ENCODE peak calls at places on chromosome 12, in ten cellular contexts. I, N, V, G, U, O, X, S, B and W are unnamed samples.

GRCh38 chr12:132071837-132072384 is 72.2 kb downstream of the DDX51 start:
- DNase-seq in I (no peak), N (no peak), V (no peak), G (no peak), U (no peak), O (no peak), X (no peak), S (no peak), B (no peak), W (no peak)

GRCh38 chr12:538731-539539 is 79.2 kb downstream of the B4GALNT3 start:
- DNase-seq in I (no peak), N (peak; percentile 84), V (peak; percentile 55), G (peak; percentile 45), U (no peak), O (peak; percentile 42), X (peak; percentile 90), S (no peak), B (peak; percentile 82), W (no peak)

GRCh38 chr12:98355322-98355721 is 160.1 kb upstream of the TMPO start:
- DNase-seq in I (no peak), N (no peak), V (peak; percentile 23), G (no peak), U (no peak), O (peak; percentile 54), X (no peak), S (no peak), B (no peak), W (peak; percentile 30)

GRCh38 chr12:122022393-122023338 is 982 bp downstream of the BCL7A start:
- DNase-seq in I (no peak), N (no peak), V (no peak), G (no peak), U (no peak), O (no peak), X (no peak), S (no peak), B (peak; percentile 31), W (no peak)

GRCh38 chr12:130286041-130286440 is 51.6 kb upstream of the PIWIL1 start:
- DNase-seq in I (no peak), N (no peak), V (no peak), G (no peak), U (no peak), O (no peak), X (no peak), S (no peak), B (no peak), W (no peak)

GRCh38 chr12:24788886-24789285 is 160.0 kb downstream of the BCAT1 start:
- DNase-seq in I (no peak), N (no peak), V (no peak), G (no peak), U (no peak), O (no peak), X (no peak), S (no peak), B (no peak), W (no peak)

GRCh38 chr12:93748672-93749403 is 71.7 kb downstream of the CRADD start:
- DNase-seq in I (no peak), N (no peak), V (no peak), G (no peak), U (no peak), O (no peak), X (no peak), S (no peak), B (no peak), W (no peak)

GRCh38 chr12:89875225-89875624 is 166.6 kb upstream of the ATP2B1 start:
- DNase-seq in I (no peak), N (no peak), V (no peak), G (no peak), U (no peak), O (peak; percentile 81), X (no peak), S (no peak), B (no peak), W (no peak)

GRCh38 chr12:68080577-68080976 is 79.0 kb downstream of the IFNG start:
- DNase-seq in I (no peak), N (no peak), V (no peak), G (no peak), U (no peak), O (no peak), X (no peak), S (no peak), B (no peak), W (no peak)

GRCh38 chr12:53063708-53064612 is 14.1 kb downstream of the TNS2 start:
- DNase-seq in I (peak; percentile 70), N (peak; percentile 67), V (no peak), G (no peak), U (peak; percentile 82), O (peak; percentile 74), X (peak; percentile 22), S (peak; percentile 92), B (no peak), W (no peak)
- TF ChIP-seq POLR2A in I (peak; percentile 39), N (no peak), V (no peak), G (no peak), U (no peak), O (no peak), X (no peak), S (no peak), B (no peak), W (no peak)

GRCh38 chr12:53286448-53286847 is 8.9 kb upstream of the PFDN5 start:
- DNase-seq in I (no peak), N (no peak), V (no peak), G (no peak), U (no peak), O (no peak), X (no peak), S (no peak), B (no peak), W (no peak)
- TF ChIP-seq POLR2A in I (no peak), N (no peak), V (no peak), G (no peak), U (no peak), O (no peak), X (no peak), S (no peak), B (no peak), W (no peak)

GRCh38 chr12:114672817-114673168 is 11.2 kb downstream of the TBX3 start:
- DNase-seq in I (no peak), N (no peak), V (no peak), G (no peak), U (no peak), O (no peak), X (no peak), S (no peak), B (no peak), W (no peak)

GRCh38 chr12:114670257-114670955 is 13.6 kb downstream of the TBX3 start:
- DNase-seq in I (no peak), N (no peak), V (no peak), G (no peak), U (no peak), O (no peak), X (no peak), S (no peak), B (no peak), W (no peak)

GRCh38 chr12:114673169-114673833 is 10.7 kb downstream of the TBX3 start:
- DNase-seq in I (no peak), N (peak; percentile 75), V (no peak), G (no peak), U (no peak), O (peak; percentile 93), X (no peak), S (peak; percentile 70), B (no peak), W (no peak)

GRCh38 chr12:114671321-114671663 is 12.7 kb downstream of the TBX3 start:
- DNase-seq in I (no peak), N (no peak), V (no peak), G (no peak), U (no peak), O (no peak), X (no peak), S (no peak), B (no peak), W (no peak)

DNA sequence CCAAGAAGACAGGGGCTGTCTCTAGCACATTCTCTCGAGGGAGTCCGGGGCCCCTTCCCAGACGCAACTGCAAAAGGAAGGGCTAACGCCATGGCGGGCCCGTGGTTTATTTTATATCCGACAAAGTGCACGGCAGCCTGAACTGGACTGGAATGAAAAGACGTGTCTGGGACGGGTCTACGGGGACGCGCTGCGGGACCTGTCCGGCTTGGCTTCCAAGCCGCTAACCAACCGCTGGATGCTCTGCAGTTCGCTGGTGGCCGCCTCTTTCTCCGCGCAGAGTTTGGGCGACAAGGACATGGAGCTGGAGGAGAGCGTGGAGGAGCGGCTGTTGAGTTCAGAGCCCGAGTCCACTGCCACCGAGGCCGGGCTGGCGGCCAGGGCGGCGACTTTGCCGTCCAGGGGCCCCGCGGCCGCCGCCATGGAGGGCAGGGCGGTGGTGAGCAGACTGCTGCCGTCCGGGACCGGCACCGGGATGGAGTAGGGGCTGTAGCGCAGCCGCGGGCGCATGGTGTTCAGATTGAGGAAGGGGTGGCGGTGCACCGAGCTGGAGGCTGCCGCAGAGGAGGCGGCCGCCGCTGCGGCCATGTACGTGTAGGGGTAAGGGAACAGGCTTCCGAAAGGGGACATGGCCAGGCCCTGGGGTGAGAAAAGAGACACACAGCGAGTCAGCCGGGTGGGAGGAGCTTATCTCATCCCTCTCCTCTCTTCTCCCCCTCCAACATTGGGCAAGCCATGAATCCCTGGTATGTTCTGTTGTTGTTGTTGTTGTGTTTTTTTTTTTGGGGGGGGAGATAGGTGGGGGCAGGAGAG is 12.1 kb downstream of the TBX3 start:
- DNase-seq in I (no peak), N (peak; percentile 78), V (no peak), G (no peak), U (no peak), O (peak; percentile 69), X (no peak), S (no peak), B (no peak), W (no peak)
- TF ChIP-seq POLR2A in I (no peak), N (peak; percentile 52), V (no peak), G (no peak), U (no peak), O (peak; percentile 52), X (no peak), S (no peak), B (no peak), W (no peak)

DNA sequence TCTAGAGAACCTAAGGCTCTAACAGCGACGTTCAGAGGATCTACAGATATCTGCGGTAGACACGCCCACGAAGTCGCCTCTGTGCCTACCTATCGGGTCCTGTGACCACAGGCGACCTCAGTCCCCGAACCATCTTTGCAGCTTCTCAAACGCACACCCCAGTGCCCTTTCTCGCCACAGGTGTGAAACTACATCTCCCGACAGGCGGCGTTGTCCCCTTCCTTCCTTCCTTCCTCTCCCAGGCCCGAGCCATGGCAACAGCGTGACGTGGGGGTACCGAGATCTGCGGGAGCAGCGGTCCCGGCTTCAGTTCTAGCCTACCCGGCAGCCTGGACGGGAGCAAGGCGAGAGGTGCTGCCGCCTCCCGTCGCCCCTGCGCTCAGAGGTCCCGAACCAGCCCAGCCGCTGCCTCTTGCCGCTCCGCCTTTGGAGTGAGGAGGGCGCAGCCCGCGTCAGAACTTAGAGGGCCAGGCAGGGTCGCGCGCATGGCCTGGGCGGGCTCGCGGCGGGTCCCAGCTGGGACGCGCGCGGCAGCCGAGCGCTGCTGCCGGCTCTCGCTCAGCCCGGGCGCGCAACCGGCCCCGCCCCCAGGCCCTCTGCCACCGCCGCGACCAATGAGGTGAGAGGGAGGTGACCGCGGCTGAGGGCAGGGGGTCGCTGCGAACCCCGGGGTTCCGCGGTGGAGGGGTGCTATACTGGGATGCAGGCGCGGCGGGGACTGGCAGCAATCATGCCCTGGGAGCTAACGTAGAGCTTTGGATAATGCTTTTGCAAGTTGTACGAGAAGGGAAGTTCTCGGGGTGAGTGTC is at the start of gene COQ10A:
- DNase-seq in I (peak; percentile 82), N (peak; percentile 91), V (peak; percentile 94), G (peak; percentile 78), U (peak; percentile 94), O (peak; percentile 82), X (peak; percentile 93), S (peak; percentile 96), B (peak; percentile 91), W (peak; percentile 90)
- TF ChIP-seq POLR2A in I (peak; percentile 91), N (peak; percentile 95), V (peak; percentile 96), G (peak; percentile 86), U (no peak), O (peak; percentile 87), X (peak; percentile 81), S (peak; percentile 73), B (no peak), W (peak; percentile 81)

GRCh38 chr12:53461059-53461458 is 9.2 kb downstream of the PCBP2 start:
- DNase-seq in I (no peak), N (no peak), V (no peak), G (no peak), U (no peak), O (no peak), X (no peak), S (no peak), B (no peak), W (no peak)
- TF ChIP-seq POLR2A in I (no peak), N (no peak), V (no peak), G (no peak), U (no peak), O (no peak), X (no peak), S (no peak), B (no peak), W (no peak)